ENCODE peak calls at places on chromosomes 3 and 15, in six cellular contexts. S is mesothelial cell of epicardium; P is natural killer cell treated with Interleukin-12 subunit alpha and Interleukin-12 subunit beta and Interleukin-15 and Interleukin-18, amount 100 ng/mL, for 72 hours; K is NCI-H2029; A is mesendoderm; Q is bronchial epithelial cell. R is an unnamed sample.

GRCh38 chr15:31977812-31978662 is 52.3 kb upstream of the CHRNA7 start:
- DNase-seq in S (peak), P (no peak), K (no peak), A (peak), Q (peak), R (no peak)

GRCh38 chr15:90829942-90830440 is 38.4 kb upstream of the FURIN start:
- DNase-seq in S (no peak), P (peak), K (no peak), A (no peak), Q (no peak), R (no peak)

GRCh38 chr3:121748638-121749275 is 784 bp downstream of the GOLGB1 start:
- DNase-seq in S (no peak), P (no peak), K (no peak), A (no peak), Q (peak), R (no peak)

GRCh38 chr3:172467170-172467824 is 19.0 kb upstream of the GHSR start:
- DNase-seq in S (no peak), P (no peak), K (no peak), A (peak), Q (peak), R (peak)

GRCh38 chr3:133282239-133282638 is 117.6 kb upstream of the BFSP2 start:
- DNase-seq in S (no peak), P (no peak), K (no peak), A (no peak), Q (no peak), R (no peak)

GRCh38 chr3:128946411-128946810 is 47.5 kb downstream of the CFAP92 start:
- DNase-seq in S (no peak), P (no peak), K (no peak), A (no peak), Q (no peak), R (no peak)

GRCh38 chr15:40266828-40267304 is 16.0 kb downstream of the ANKRD63 start:
- DNase-seq in S (no peak), P (no peak), K (no peak), A (peak), Q (peak), R (peak)

GRCh38 chr15:61253186-61253585 is 24.1 kb upstream of the RORA start:
- DNase-seq in S (no peak), P (no peak), K (no peak), A (no peak), Q (no peak), R (no peak)

GRCh38 chr3:153339065-153339464 is 177.0 kb downstream of the RAP2B start:
- DNase-seq in S (no peak), P (no peak), K (no peak), A (no peak), Q (no peak), R (no peak)

R was measured in RCC 7860.